ENCODE peak calls at places on chromosomes 16 and 17, in five cellular contexts. K, Y, A, U and E are unnamed samples.

GRCh38 chr16:58197314-58198012 is 443 bp downstream of the CSNK2A2 start:
- DNase-seq in Y (peak; percentile 33), A (no peak), U (peak; percentile 24), K (no peak), E (no peak)

GRCh38 chr16:11551842-11552241 is 34.9 kb downstream of the LITAF start:
- DNase-seq in Y (no peak), U (no peak), A (no peak), K (no peak), E (no peak)

GRCh38 chr17:42067371-42068180 is 17.2 kb upstream of the C17orf113 start:
- DNase-seq in U (peak; percentile 51), A (no peak), Y (peak; percentile 51), K (peak; percentile 39), E (no peak)

GRCh38 chr16:68460067-68460466 is 11.8 kb upstream of the SMPD3 start:
- DNase-seq in K (no peak), A (no peak), U (no peak), Y (no peak), E (no peak)

GRCh38 chr16:833411-833810 is 32.9 kb upstream of the GNG13 start:
- DNase-seq in A (no peak), K (no peak), U (no peak), Y (no peak), E (no peak)

GRCh38 chr17:37747222-37747621 is 2.4 kb upstream of the HNF1B start:
- DNase-seq in A (no peak), U (no peak), Y (no peak), K (no peak), E (no peak)

GRCh38 chr16:51994597-51994996 is 552.3 kb downstream of the TOX3 start:
- DNase-seq in Y (peak; percentile 24), A (no peak), K (no peak), U (peak; percentile 43), E (no peak)

GRCh38 chr16:47046726-47047602 is 73.5 kb upstream of the DNAJA2 start:
- DNase-seq in Y (no peak), A (no peak), K (no peak), U (no peak), E (no peak)

GRCh38 chr17:42153919-42154491 is 784 bp downstream of the RAB5C start:
- DNase-seq in U (no peak), Y (peak; percentile 57), A (no peak), K (no peak), E (no peak)

GRCh38 chr17:59669411-59669810 is 37.8 kb downstream of the PTRH2 start:
- DNase-seq in U (no peak), Y (no peak), K (no peak), A (no peak), E (no peak)

GRCh38 chr17:38868095-38868967 is 1.5 kb upstream of the LASP1 start:
- DNase-seq in A (no peak), Y (peak; percentile 59), U (peak; percentile 75), K (no peak), E (no peak)

GRCh38 chr16:86609661-86610060 is 31.3 kb downstream of the FOXL1 start:
- DNase-seq in K (no peak), U (no peak), Y (no peak), A (no peak), E (no peak)
- H3K4me3 ChIP-seq in K (no peak overlapping the region), U (no peak overlapping the region), Y (peak overlapping the region; percentile 29), A (peak overlapping the region; percentile 31), E (no peak overlapping the region)

GRCh38 chr17:77316651-77317050 is 175.9 kb downstream of the SEC14L1 start:
- DNase-seq in U (no peak), K (no peak), Y (no peak), A (no peak), E (no peak)
- H3K27ac ChIP-seq in U (no peak overlapping the region), K (no peak overlapping the region), Y (peak overlapping the region; percentile 62), A (peak overlapping the region; percentile 43), E (peak overlapping the region; percentile 92)

DNA sequence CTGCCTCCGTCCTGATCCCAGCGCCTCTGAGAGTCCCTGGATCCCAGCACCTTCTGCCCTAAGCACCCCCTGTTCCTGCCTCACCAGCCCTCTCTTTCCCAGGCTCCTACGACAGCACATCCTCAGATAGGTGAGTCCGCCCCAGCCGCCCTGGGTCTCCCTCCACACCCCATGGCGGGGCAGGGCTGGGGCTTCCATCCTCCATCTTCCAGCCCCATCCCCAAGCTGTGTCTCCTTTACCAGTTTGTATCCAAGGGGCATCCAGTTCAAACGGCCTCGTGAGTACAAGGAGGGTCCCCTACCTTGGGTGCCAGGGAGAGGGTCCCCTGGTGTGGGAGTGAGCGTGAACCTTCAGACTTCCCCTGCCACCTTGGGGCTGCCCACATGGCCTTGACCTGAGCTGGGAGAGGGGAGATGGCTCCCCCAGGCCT is 774 bp downstream of the LAT start:
- DNase-seq in U (no peak), Y (no peak), A (no peak), K (no peak), E (no peak)
- H3K4me3 ChIP-seq in U (no peak overlapping the region), Y (no peak overlapping the region), A (peak overlapping the region; percentile 14), K (peak overlapping the region; percentile 95), E (no peak overlapping the region)

GRCh38 chr17:79937981-79938695 is 97.5 kb downstream of the TBC1D16 start:
- DNase-seq in A (no peak), Y (peak; percentile 40), U (peak; percentile 40), K (no peak), E (no peak)
- H3K27ac ChIP-seq in A (no peak overlapping the region), Y (no peak overlapping the region), U (no peak overlapping the region), K (no peak overlapping the region), E (no peak overlapping the region)

DNA sequence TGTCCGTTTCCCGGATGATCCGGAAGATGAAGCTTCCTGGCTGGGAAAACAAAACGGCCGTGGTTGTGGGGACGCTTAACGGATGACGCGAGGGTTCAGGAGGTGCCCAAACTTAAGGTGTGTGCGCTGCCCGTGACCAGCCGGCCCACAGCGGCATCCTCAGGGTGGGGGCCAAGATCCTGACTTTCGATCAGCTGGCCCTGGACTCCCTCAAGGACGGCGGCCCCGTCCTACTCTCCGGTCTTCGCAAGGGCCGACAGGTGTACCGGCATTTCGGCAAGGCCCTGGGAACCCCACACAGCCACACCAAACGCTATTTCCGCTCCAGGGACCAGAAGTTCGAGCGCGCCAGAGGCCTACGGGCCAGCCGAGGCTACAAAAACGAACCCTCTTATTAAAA is 1.1 kb upstream of the C16orf90 start:
- DNase-seq in U (no peak), Y (no peak), K (no peak), A (no peak), E (no peak)
- H3K4me3 ChIP-seq in U (no peak overlapping the region), Y (no peak overlapping the region), K (no peak overlapping the region), A (no peak overlapping the region), E (no peak overlapping the region)

DNA sequence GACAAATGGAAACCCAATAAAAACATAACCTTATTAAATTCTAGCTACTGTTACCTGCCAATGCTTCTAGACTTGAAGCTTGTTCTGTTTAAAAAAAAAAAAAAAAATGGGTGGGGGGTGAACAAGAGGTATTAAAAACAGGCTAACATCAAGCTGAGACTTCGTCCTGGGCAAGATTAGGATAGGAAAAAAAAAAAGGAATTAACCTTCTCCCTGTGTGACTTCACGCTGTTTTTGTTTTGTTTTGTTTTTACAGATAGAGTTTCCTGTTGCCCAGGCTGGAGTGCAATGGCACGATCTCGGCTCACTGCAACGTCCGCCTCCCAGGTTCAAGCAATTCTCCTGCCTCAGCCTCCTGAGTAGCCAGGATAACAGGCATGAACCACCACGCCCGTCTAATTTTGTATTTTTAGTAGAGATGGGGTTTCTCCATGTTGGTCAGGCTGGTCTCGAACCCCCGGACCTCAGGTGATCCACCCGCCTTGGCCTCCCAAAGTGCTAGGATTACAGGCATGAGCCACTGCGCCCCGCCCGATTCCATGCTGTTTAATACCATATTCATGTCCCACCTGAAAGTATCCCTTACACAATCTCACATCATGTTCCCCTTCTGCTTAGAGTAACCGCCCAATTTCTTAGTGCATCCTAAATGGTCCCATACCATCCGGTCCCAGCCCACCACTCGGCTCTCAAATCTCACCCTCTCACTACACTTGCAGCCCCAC is 2.2 kb downstream of the USP31 start:
- DNase-seq in Y (no peak), K (no peak), U (no peak), A (no peak), E (no peak)
- H3K27ac ChIP-seq in Y (no peak overlapping the region), K (no peak overlapping the region), U (no peak overlapping the region), A (no peak overlapping the region), E (no peak overlapping the region)

GRCh38 chr17:67377727-67378443 is 804 bp downstream of the PITPNC1 start:
- DNase-seq in Y (peak; percentile 74), K (peak; percentile 18), A (no peak), U (peak; percentile 61), E (no peak)
- H3K4me3 ChIP-seq in Y (peak overlapping the region; percentile 83), K (peak overlapping the region; percentile 81), A (peak overlapping the region; percentile 93), U (peak overlapping the region; percentile 76), E (peak overlapping the region; percentile 79)

GRCh38 chr16:54355251-54355650 is 68.7 kb upstream of the IRX3 start:
- DNase-seq in U (no peak), A (no peak), Y (peak; percentile 52), K (no peak), E (no peak)
- H3K27ac ChIP-seq in U (no peak overlapping the region), A (no peak overlapping the region), Y (no peak overlapping the region), K (no peak overlapping the region), E (no peak overlapping the region)